ENCODE peak calls at places on chromosomes 7 and 10, in five cellular contexts. One of them, this sample, is unnamed.
A peak's percentile ranks its signal among the peaks of the same experiment; 100 is the strongest.

GRCh38 chr10:129744896-129745750 is 219.0 kb downstream of the EBF3 start:
- DNase-seq in heart left ventricle: no peak
- DNase-seq in activated CD4-positive, alpha-beta memory T cell treated with anti-CD3 and anti-CD28 coated beads for 36 hours: no peak
- DNase-seq in SW 1271: no peak
- DNase-seq in ELF-1: no peak
- DNase-seq in this sample: no peak

GRCh38 chr10:103932996-103933395 is 15.0 kb upstream of the STN1 start:
- DNase-seq in heart left ventricle: no peak
- DNase-seq in activated CD4-positive, alpha-beta memory T cell treated with anti-CD3 and anti-CD28 coated beads for 36 hours: no peak
- DNase-seq in SW 1271: no peak
- DNase-seq in ELF-1: no peak
- DNase-seq in this sample: no peak

GRCh38 chr7:139807009-139807408 is 22.1 kb upstream of the TBXAS1 start:
- DNase-seq in heart left ventricle: no peak
- DNase-seq in activated CD4-positive, alpha-beta memory T cell treated with anti-CD3 and anti-CD28 coated beads for 36 hours: no peak
- DNase-seq in SW 1271: no peak
- DNase-seq in ELF-1: no peak
- DNase-seq in this sample: no peak

GRCh38 chr10:76126607-76127190 is 695.3 kb downstream of the LRMDA start:
- DNase-seq in heart left ventricle: no peak
- DNase-seq in activated CD4-positive, alpha-beta memory T cell treated with anti-CD3 and anti-CD28 coated beads for 36 hours: no peak
- DNase-seq in SW 1271: no peak
- DNase-seq in ELF-1: no peak
- DNase-seq in this sample: no peak

GRCh38 chr7:137434530-137434929 is 91.0 kb upstream of the PTN start:
- DNase-seq in heart left ventricle: no peak
- DNase-seq in activated CD4-positive, alpha-beta memory T cell treated with anti-CD3 and anti-CD28 coated beads for 36 hours: no peak
- DNase-seq in SW 1271: no peak
- DNase-seq in ELF-1: no peak
- DNase-seq in this sample: no peak

GRCh38 chr10:111098679-111099437 is 22.0 kb downstream of the ADRA2A start:
- DNase-seq in heart left ventricle: no peak
- DNase-seq in activated CD4-positive, alpha-beta memory T cell treated with anti-CD3 and anti-CD28 coated beads for 36 hours: no peak
- DNase-seq in SW 1271: peak; percentile 2
- DNase-seq in ELF-1: no peak
- DNase-seq in this sample: no peak

GRCh38 chr10:103789771-103790201 is 65.6 kb downstream of the SH3PXD2A start:
- DNase-seq in heart left ventricle: no peak
- DNase-seq in activated CD4-positive, alpha-beta memory T cell treated with anti-CD3 and anti-CD28 coated beads for 36 hours: no peak
- DNase-seq in SW 1271: no peak
- DNase-seq in ELF-1: peak; percentile 53
- DNase-seq in this sample: peak; percentile 46

GRCh38 chr7:126667742-126668366 is 584.9 kb downstream of the GRM8 start:
- DNase-seq in heart left ventricle: no peak
- DNase-seq in activated CD4-positive, alpha-beta memory T cell treated with anti-CD3 and anti-CD28 coated beads for 36 hours: no peak
- DNase-seq in SW 1271: no peak
- DNase-seq in ELF-1: no peak
- DNase-seq in this sample: peak; percentile 48

GRCh38 chr7:1646391-1646790 is 23.7 kb upstream of the ELFN1 start:
- DNase-seq in heart left ventricle: no peak
- DNase-seq in activated CD4-positive, alpha-beta memory T cell treated with anti-CD3 and anti-CD28 coated beads for 36 hours: no peak
- DNase-seq in SW 1271: no peak
- DNase-seq in ELF-1: no peak
- DNase-seq in this sample: no peak

GRCh38 chr7:27165089-27165654 is at the start of gene HOXA9:
- DNase-seq in heart left ventricle: no peak
- DNase-seq in activated CD4-positive, alpha-beta memory T cell treated with anti-CD3 and anti-CD28 coated beads for 36 hours: no peak
- DNase-seq in SW 1271: no peak
- DNase-seq in ELF-1: peak; percentile 61
- DNase-seq in this sample: peak; percentile 99

GRCh38 chr10:59905735-59906416 is 480 bp downstream of the CCDC6 start:
- DNase-seq in heart left ventricle: no peak
- DNase-seq in activated CD4-positive, alpha-beta memory T cell treated with anti-CD3 and anti-CD28 coated beads for 36 hours: peak; percentile 40
- DNase-seq in SW 1271: no peak
- DNase-seq in ELF-1: peak; percentile 22
- DNase-seq in this sample: no peak

GRCh38 chr7:142873281-142873784 is 12.2 kb downstream of the TRPV6 start:
- DNase-seq in heart left ventricle: no peak
- DNase-seq in activated CD4-positive, alpha-beta memory T cell treated with anti-CD3 and anti-CD28 coated beads for 36 hours: peak; percentile 58
- DNase-seq in SW 1271: no peak
- DNase-seq in ELF-1: peak; percentile 54
- DNase-seq in this sample: no peak

GRCh38 chr10:77037735-77038411 is 599.7 kb downstream of the KCNMA1 start:
- DNase-seq in heart left ventricle: no peak
- DNase-seq in activated CD4-positive, alpha-beta memory T cell treated with anti-CD3 and anti-CD28 coated beads for 36 hours: no peak
- DNase-seq in SW 1271: no peak
- DNase-seq in ELF-1: no peak
- DNase-seq in this sample: no peak

GRCh38 chr7:124856299-124856888 is 73.2 kb downstream of the POT1 start:
- DNase-seq in heart left ventricle: no peak
- DNase-seq in activated CD4-positive, alpha-beta memory T cell treated with anti-CD3 and anti-CD28 coated beads for 36 hours: no peak
- DNase-seq in SW 1271: peak; percentile 41
- DNase-seq in ELF-1: no peak
- DNase-seq in this sample: peak; percentile 55

GRCh38 chr7:2215851-2216250 is 16.9 kb downstream of the MAD1L1 start:
- DNase-seq in heart left ventricle: no peak
- DNase-seq in activated CD4-positive, alpha-beta memory T cell treated with anti-CD3 and anti-CD28 coated beads for 36 hours: no peak
- DNase-seq in SW 1271: no peak
- DNase-seq in ELF-1: no peak
- DNase-seq in this sample: no peak

GRCh38 chr7:107254398-107254985 is 85.7 kb downstream of the HBP1 start:
- DNase-seq in heart left ventricle: no peak
- DNase-seq in activated CD4-positive, alpha-beta memory T cell treated with anti-CD3 and anti-CD28 coated beads for 36 hours: no peak
- DNase-seq in SW 1271: no peak
- DNase-seq in ELF-1: no peak
- DNase-seq in this sample: no peak

GRCh38 chr10:131577178-131577555 is 265.6 kb upstream of the TCERG1L start:
- DNase-seq in heart left ventricle: no peak
- DNase-seq in activated CD4-positive, alpha-beta memory T cell treated with anti-CD3 and anti-CD28 coated beads for 36 hours: no peak
- DNase-seq in SW 1271: no peak
- DNase-seq in ELF-1: no peak
- DNase-seq in this sample: no peak

GRCh38 chr7:47602272-47603004 is 20.5 kb upstream of the TNS3 start:
- DNase-seq in heart left ventricle: no peak
- DNase-seq in activated CD4-positive, alpha-beta memory T cell treated with anti-CD3 and anti-CD28 coated beads for 36 hours: no peak
- DNase-seq in SW 1271: no peak
- DNase-seq in ELF-1: peak; percentile 73
- DNase-seq in this sample: no peak

GRCh38 chr7:113128028-113128427 is 9.7 kb upstream of the SMIM30 start:
- DNase-seq in heart left ventricle: no peak
- DNase-seq in activated CD4-positive, alpha-beta memory T cell treated with anti-CD3 and anti-CD28 coated beads for 36 hours: no peak
- DNase-seq in SW 1271: no peak
- DNase-seq in ELF-1: no peak
- DNase-seq in this sample: no peak

GRCh38 chr7:43637114-43637806 is 54.4 kb downstream of the STK17A start:
- DNase-seq in heart left ventricle: no peak
- DNase-seq in activated CD4-positive, alpha-beta memory T cell treated with anti-CD3 and anti-CD28 coated beads for 36 hours: no peak
- DNase-seq in SW 1271: no peak
- DNase-seq in ELF-1: no peak
- DNase-seq in this sample: no peak

GRCh38 chr10:130994191-130994590 is 317.3 kb downstream of the TCERG1L start:
- DNase-seq in heart left ventricle: no peak
- DNase-seq in activated CD4-positive, alpha-beta memory T cell treated with anti-CD3 and anti-CD28 coated beads for 36 hours: no peak
- DNase-seq in SW 1271: no peak
- DNase-seq in ELF-1: no peak
- DNase-seq in this sample: no peak

GRCh38 chr10:20986049-20986448 is 88.9 kb upstream of the NEBL start:
- DNase-seq in heart left ventricle: no peak
- DNase-seq in activated CD4-positive, alpha-beta memory T cell treated with anti-CD3 and anti-CD28 coated beads for 36 hours: no peak
- DNase-seq in SW 1271: no peak
- DNase-seq in ELF-1: no peak
- DNase-seq in this sample: peak; percentile 13

GRCh38 chr10:113641702-113642101 is 22.1 kb downstream of the NRAP start:
- DNase-seq in heart left ventricle: no peak
- DNase-seq in activated CD4-positive, alpha-beta memory T cell treated with anti-CD3 and anti-CD28 coated beads for 36 hours: no peak
- DNase-seq in SW 1271: no peak
- DNase-seq in ELF-1: no peak
- DNase-seq in this sample: no peak

GRCh38 chr7:107592361-107593024 is 12.4 kb downstream of the BCAP29 start:
- DNase-seq in heart left ventricle: no peak
- DNase-seq in activated CD4-positive, alpha-beta memory T cell treated with anti-CD3 and anti-CD28 coated beads for 36 hours: no peak
- DNase-seq in SW 1271: no peak
- DNase-seq in ELF-1: no peak
- DNase-seq in this sample: no peak

GRCh38 chr10:6140141-6140841 is 51.5 kb downstream of the RBM17 start:
- DNase-seq in heart left ventricle: no peak
- DNase-seq in activated CD4-positive, alpha-beta memory T cell treated with anti-CD3 and anti-CD28 coated beads for 36 hours: peak; percentile 70
- DNase-seq in SW 1271: no peak
- DNase-seq in ELF-1: peak; percentile 58
- DNase-seq in this sample: peak; percentile 31

GRCh38 chr7:81484266-81484665 is 285.6 kb downstream of the HGF start:
- DNase-seq in heart left ventricle: peak; percentile 61
- DNase-seq in activated CD4-positive, alpha-beta memory T cell treated with anti-CD3 and anti-CD28 coated beads for 36 hours: no peak
- DNase-seq in SW 1271: no peak
- DNase-seq in ELF-1: peak; percentile 94
- DNase-seq in this sample: no peak

GRCh38 chr7:5283421-5284303 is 919 bp downstream of the SLC29A4 start:
- DNase-seq in heart left ventricle: no peak
- DNase-seq in activated CD4-positive, alpha-beta memory T cell treated with anti-CD3 and anti-CD28 coated beads for 36 hours: no peak
- DNase-seq in SW 1271: no peak
- DNase-seq in ELF-1: no peak
- DNase-seq in this sample: no peak

GRCh38 chr7:17301491-17302101 is 3.1 kb downstream of the AHR start:
- DNase-seq in heart left ventricle: peak; percentile 45
- DNase-seq in activated CD4-positive, alpha-beta memory T cell treated with anti-CD3 and anti-CD28 coated beads for 36 hours: peak; percentile 26
- DNase-seq in SW 1271: peak; percentile 64
- DNase-seq in ELF-1: no peak
- DNase-seq in this sample: peak; percentile 69

GRCh38 chr10:79260803-79261740 is 86.2 kb upstream of the PPIF start:
- DNase-seq in heart left ventricle: no peak
- DNase-seq in activated CD4-positive, alpha-beta memory T cell treated with anti-CD3 and anti-CD28 coated beads for 36 hours: no peak
- DNase-seq in SW 1271: no peak
- DNase-seq in ELF-1: peak; percentile 85
- DNase-seq in this sample: no peak

GRCh38 chr7:116227678-116228239 is 17.4 kb downstream of the TES start:
- DNase-seq in heart left ventricle: no peak
- DNase-seq in activated CD4-positive, alpha-beta memory T cell treated with anti-CD3 and anti-CD28 coated beads for 36 hours: no peak
- DNase-seq in SW 1271: no peak
- DNase-seq in ELF-1: no peak
- DNase-seq in this sample: no peak

GRCh38 chr7:103343758-103344452 is 662 bp downstream of the DNAJC2 start:
- DNase-seq in heart left ventricle: no peak
- DNase-seq in activated CD4-positive, alpha-beta memory T cell treated with anti-CD3 and anti-CD28 coated beads for 36 hours: peak; percentile 46
- DNase-seq in SW 1271: peak; percentile 46
- DNase-seq in ELF-1: no peak
- DNase-seq in this sample: peak; percentile 35

GRCh38 chr7:107953924-107954303 is 49.0 kb downstream of the LAMB1 start:
- DNase-seq in heart left ventricle: no peak
- DNase-seq in activated CD4-positive, alpha-beta memory T cell treated with anti-CD3 and anti-CD28 coated beads for 36 hours: no peak
- DNase-seq in SW 1271: no peak
- DNase-seq in ELF-1: no peak
- DNase-seq in this sample: no peak